ENCODE peak calls at places on chromosomes 5 and 9, in five cellular contexts. C is IMR-90, U is H9, Q is neuronal stem cell, F is mesenchymal stem cell. S is an unnamed sample.

GRCh38 chr9:133768859-133769510 is 30.8 kb upstream of the SARDH start:
- DNase-seq in C (no peak), U (peak), Q (no peak), F (no peak), S (peak)

GRCh38 chr9:129333961-129334743 is 156.1 kb upstream of the IER5L start:
- DNase-seq in C (peak), U (peak), Q (peak), F (peak), S (peak)

GRCh38 chr9:38081356-38082108 is 12.5 kb upstream of the SHB start:
- DNase-seq in C (no peak), U (no peak), Q (no peak), F (no peak), S (no peak)

GRCh38 chr9:10112070-10112469 is 500.7 kb downstream of the PTPRD start:
- DNase-seq in C (no peak), U (no peak), Q (no peak), F (no peak), S (peak)

GRCh38 chr5:128213340-128213739 is 129.8 kb downstream of the SLC12A2 start:
- DNase-seq in C (peak), U (peak), Q (peak), F (peak), S (peak)

GRCh38 chr9:27151693-27152397 is 42.8 kb downstream of the TEK start:
- DNase-seq in C (peak), U (no peak), Q (no peak), F (peak), S (peak)

GRCh38 chr5:115657883-115658233 is 32.0 kb upstream of the TMED7 start:
- DNase-seq in C (peak), U (no peak), Q (no peak), F (peak), S (no peak)

GRCh38 chr5:54090495-54091084 is 219.8 kb downstream of the ARL15 start:
- DNase-seq in C (peak), U (no peak), Q (no peak), F (peak), S (peak)

GRCh38 chr5:179422213-179422839 is 77.1 kb upstream of the ADAMTS2 start:
- DNase-seq in C (no peak), U (no peak), Q (no peak), F (no peak), S (no peak)

GRCh38 chr9:134693011-134693410 is 51.4 kb downstream of the COL5A1 start:
- DNase-seq in C (no peak), U (no peak), Q (no peak), F (no peak), S (peak)

GRCh38 chr9:21499912-21500311 is 17.8 kb upstream of the IFNE start:
- DNase-seq in C (no peak), U (no peak), Q (no peak), F (no peak), S (no peak)

GRCh38 chr5:142096382-142096781 is 12.2 kb upstream of the NDFIP1 start:
- DNase-seq in C (peak), U (no peak), Q (no peak), F (no peak), S (no peak)

GRCh38 chr9:129276486-129277260 is 98.6 kb upstream of the IER5L start:
- DNase-seq in C (no peak), U (peak), Q (no peak), F (no peak), S (no peak)

GRCh38 chr5:90528704-90529233 is 615 bp downstream of the LYSMD3 start:
- DNase-seq in C (peak), U (no peak), Q (no peak), F (peak), S (peak)

GRCh38 chr9:14306672-14307646 is 7.0 kb downstream of the NFIB start:
- DNase-seq in C (peak), U (no peak), Q (no peak), F (no peak), S (no peak)

GRCh38 chr5:1010181-1010510 is 1.5 kb downstream of the NKD2 start:
- DNase-seq in C (no peak), U (no peak), Q (no peak), F (no peak), S (no peak)

GRCh38 chr5:33231935-33232334 is 208.8 kb upstream of the TARS1 start:
- DNase-seq in C (peak), U (no peak), Q (no peak), F (no peak), S (no peak)

GRCh38 chr5:131634666-131634995 is 398 bp downstream of the RAPGEF6 start:
- DNase-seq in C (peak), U (peak), Q (peak), F (peak), S (peak)

GRCh38 chr5:112957970-112958773 is 18.4 kb upstream of the DCP2 start:
- DNase-seq in C (peak), U (no peak), Q (no peak), F (peak), S (no peak)

GRCh38 chr5:161685461-161685860 is at the start of gene GABRA6:
- DNase-seq in C (no peak), U (no peak), Q (no peak), F (no peak), S (no peak)

GRCh38 chr5:154740483-154740882 is 14.7 kb upstream of the LARP1 start:
- DNase-seq in C (peak), U (no peak), Q (no peak), F (peak), S (no peak)

GRCh38 chr9:121650220-121651013 is 1.0 kb upstream of the DAB2IP start:
- DNase-seq in C (peak), U (peak), Q (peak), F (peak), S (peak)

GRCh38 chr5:8906303-8906967 is 639.4 kb downstream of the SEMA5A start:
- DNase-seq in C (peak), U (no peak), Q (no peak), F (peak), S (no peak)

DNA sequence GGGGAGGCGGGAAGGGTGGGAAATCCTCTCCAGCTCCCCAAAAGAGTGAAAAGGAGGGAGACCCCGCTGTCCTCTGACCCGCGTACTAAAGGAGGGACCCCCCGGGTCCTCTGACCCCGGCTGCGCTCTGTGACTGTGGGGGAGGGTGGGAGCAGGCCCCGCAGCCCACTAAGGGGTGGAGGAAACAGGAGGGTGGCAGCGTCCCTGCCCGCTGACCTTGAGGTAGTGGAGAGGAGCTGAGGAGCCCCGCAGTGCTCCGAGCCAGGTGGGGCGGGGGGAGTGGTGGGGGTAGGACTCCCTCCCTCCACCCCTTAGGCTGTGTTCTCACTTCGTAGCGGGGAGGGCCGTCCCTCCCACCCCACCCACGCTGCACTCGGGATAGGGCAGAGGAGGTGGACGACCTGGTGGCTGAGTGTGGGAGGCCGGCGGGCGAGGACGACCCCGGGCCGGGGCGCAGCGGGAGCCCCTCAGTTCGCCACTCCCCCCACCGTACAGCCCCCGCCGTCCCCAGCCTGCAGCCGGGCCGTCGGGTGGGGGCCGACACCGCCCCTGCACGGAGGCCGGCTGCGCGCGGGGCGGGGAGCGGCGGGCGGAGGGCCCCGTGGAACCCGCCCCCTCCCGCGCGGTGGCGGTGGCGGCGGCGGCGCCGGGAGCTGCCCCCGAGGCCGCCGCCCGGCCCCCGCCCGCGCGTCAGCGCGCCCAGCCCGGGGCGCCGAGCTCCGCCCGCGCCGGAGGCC is at the start of gene ADCY2:
- DNase-seq in C (no peak), U (peak), Q (no peak), F (no peak), S (peak)
- H3K4ac ChIP-seq in C (no peak), U (no peak), Q (no peak), F (no peak), S (peak)

GRCh38 chr5:18533137-18533536 is 898.9 kb downstream of the TAF11L14 start:
- DNase-seq in C (no peak), U (no peak), Q (no peak), F (no peak), S (no peak)
- H3K4ac ChIP-seq in C (no peak), U (no peak), Q (no peak), F (no peak), S (no peak)

GRCh38 chr5:6389397-6389796 is 11.1 kb upstream of the MED10 start:
- DNase-seq in C (no peak), U (no peak), Q (no peak), F (no peak), S (no peak)

GRCh38 chr5:6383376-6383775 is 5.0 kb upstream of the MED10 start:
- DNase-seq in C (no peak), U (no peak), Q (no peak), F (no peak), S (no peak)

GRCh38 chr5:6386270-6386669 is 7.9 kb upstream of the MED10 start:
- DNase-seq in C (no peak), U (no peak), Q (no peak), F (no peak), S (no peak)

GRCh38 chr5:6387970-6388369 is 9.6 kb upstream of the MED10 start:
- DNase-seq in C (no peak), U (no peak), Q (no peak), F (no peak), S (no peak)

DNA sequence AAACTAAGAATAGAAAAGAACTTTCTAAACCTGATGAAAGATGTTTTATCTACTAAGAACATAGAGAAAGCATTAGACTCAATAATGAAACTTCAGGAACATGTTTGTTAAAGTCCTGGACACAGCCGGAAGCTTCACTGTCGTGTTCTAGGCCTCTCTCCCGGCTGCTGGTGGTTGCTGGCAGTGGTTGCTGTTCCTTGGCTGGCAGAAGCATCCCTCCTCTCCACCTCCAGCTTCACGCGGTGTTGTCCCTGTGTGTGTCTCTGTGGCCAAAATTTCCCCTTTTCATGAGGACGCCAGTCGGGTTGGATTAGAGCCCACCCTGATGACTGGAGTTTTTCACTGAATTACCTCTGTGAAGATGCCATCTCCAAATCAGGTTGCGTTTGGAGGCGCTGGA is 6.5 kb upstream of the MED10 start:
- DNase-seq in C (no peak), U (no peak), Q (no peak), F (no peak), S (no peak)
- H3K4ac ChIP-seq in C (no peak), U (no peak), Q (no peak), F (no peak), S (no peak)

GRCh38 chr5:114361724-114362196 is at the start of gene KCNN2:
- DNase-seq in C (peak), U (peak), Q (peak), F (peak), S (peak)
- H3K4ac ChIP-seq in C (no peak), U (no peak), Q (peak), F (no peak), S (peak)

GRCh38 chr9:95875305-95876137 is at the start of gene ERCC6L2:
- DNase-seq in C (peak), U (peak), Q (peak), F (peak), S (peak)
- H3K4ac ChIP-seq in C (peak), U (no peak), Q (peak), F (peak), S (peak)

GRCh38 chr9:124499214-124499613 is 8.0 kb downstream of the NR5A1 start:
- DNase-seq in C (no peak), U (no peak), Q (no peak), F (no peak), S (no peak)

GRCh38 chr9:124501771-124502320 is 5.4 kb downstream of the NR5A1 start:
- DNase-seq in C (no peak), U (no peak), Q (no peak), F (no peak), S (no peak)

GRCh38 chr9:124500028-124500795 is 7.0 kb downstream of the NR5A1 start:
- DNase-seq in C (no peak), U (no peak), Q (no peak), F (no peak), S (no peak)

GRCh38 chr9:124502711-124503702 is 4.2 kb downstream of the NR5A1 start:
- DNase-seq in C (no peak), U (peak), Q (no peak), F (no peak), S (peak)

GRCh38 chr9:124500796-124501611 is 6.2 kb downstream of the NR5A1 start:
- DNase-seq in C (no peak), U (no peak), Q (no peak), F (no peak), S (peak)
- H3K4ac ChIP-seq in C (no peak), U (no peak), Q (no peak), F (no peak), S (no peak)

DNA sequence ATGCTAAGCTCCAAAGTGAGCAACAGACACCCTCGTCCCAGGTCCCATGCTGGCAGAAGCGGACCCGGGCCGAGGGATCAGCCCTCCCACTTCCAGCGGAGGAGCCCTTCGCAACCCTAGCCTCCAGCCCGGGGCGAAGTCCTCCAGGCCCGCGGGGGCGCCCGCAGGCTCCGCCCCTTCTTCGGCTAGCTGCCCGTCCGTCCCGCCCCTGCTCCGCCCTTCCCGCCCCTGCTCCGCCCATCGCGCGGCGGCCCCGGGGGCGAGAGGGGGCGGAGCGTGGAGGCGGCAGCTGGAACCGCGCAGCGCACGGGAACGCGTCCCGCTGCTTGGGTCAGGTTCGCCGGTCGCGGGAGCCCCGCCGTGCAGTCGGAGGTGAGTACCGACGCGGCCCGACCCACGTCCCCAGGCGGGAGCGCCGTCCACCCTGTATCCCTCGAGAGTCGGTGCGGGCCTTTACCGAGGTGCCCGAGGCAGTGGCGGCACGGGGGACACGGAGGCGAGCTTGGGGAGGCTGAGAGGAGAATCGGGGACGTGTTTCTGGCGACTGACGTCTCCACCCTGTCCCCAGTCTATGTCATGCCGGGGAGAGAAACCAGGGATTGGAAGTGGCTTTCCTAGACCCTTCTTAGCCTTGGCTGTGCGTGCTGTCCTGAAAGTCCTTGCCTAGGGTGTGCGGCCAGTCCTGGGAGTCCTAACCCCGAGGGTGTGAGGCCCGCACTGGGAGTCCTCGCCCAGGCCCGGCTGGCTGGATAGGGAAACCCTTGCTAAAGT is at the start of gene ACO1:
- DNase-seq in C (peak), U (peak), Q (peak), F (peak), S (peak)
- H3K4ac ChIP-seq in C (peak), U (no peak), Q (no peak), F (peak), S (no peak)

DNA sequence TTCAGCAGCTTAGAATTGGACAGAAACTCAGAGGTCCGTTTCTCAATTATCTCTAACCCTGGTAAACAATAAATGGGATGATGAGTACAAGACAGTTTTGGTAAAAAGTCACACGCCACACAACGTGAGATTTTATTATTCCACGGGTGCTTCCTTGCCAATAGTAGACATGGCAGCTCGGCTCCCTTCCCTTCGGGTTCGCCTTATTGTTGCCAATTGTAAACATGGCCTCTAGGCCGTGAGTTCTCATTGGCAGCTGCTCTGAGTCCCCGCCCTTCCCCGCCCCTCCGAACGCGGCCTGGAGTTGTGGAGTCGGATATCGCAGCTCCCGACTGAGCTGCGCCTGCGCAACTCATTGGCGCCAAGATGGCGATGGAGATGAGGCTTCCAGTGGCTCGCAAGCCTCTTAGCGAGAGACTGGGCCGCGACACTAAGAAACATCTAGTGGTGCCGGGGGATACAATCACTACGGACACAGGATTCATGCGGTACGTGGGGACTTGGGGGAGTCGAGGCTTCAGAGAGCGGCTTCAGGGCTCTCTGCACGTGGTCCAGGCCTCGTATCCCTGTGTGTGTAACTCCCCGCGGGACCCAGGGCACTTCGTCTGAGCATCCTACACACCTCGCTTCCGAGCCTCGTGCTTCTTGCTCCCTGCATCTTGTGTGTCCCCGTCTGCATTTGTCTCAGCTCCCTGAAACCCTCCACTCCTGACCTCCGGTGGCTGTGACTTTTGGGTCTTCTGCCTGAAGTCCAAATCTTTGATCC is at the start of gene EXOSC2:
- DNase-seq in C (peak), U (peak), Q (peak), F (peak), S (peak)
- H3K4ac ChIP-seq in C (peak), U (no peak), Q (no peak), F (peak), S (peak)

S was measured in mesendoderm.